ENCODE peak calls at places on chromosome 6, in four cellular contexts. M is AG08395, Y is anterior cingulate cortex, F is A673. T is an unnamed sample.
A peak's percentile ranks its signal among the peaks of the same experiment; 100 is the strongest.

GRCh38 chr6:148521586-148521985 is 178.9 kb downstream of the SASH1 start:
- DNase-seq in M (no peak), Y (no peak), F (no peak), T (no peak)

GRCh38 chr6:7106752-7107577 is 796 bp upstream of the RREB1 start:
- DNase-seq in M (peak; percentile 60), Y (no peak), F (peak; percentile 41), T (no peak)

GRCh38 chr6:137136065-137136464 is 37.4 kb downstream of the IL22RA2 start:
- DNase-seq in M (no peak), Y (no peak), F (peak; percentile 4), T (no peak)

GRCh38 chr6:52647199-52647598 is 23.7 kb upstream of the TMEM14A start:
- DNase-seq in M (peak; percentile 53), Y (no peak), F (no peak), T (no peak)

GRCh38 chr6:7108964-7109836 is 1.4 kb downstream of the RREB1 start:
- DNase-seq in M (peak; percentile 81), Y (no peak), F (peak; percentile 83), T (peak; percentile 58)

GRCh38 chr6:56954389-56955170 is at the start of gene BEND6:
- DNase-seq in M (peak; percentile 83), Y (peak; percentile 90), F (peak; percentile 86), T (no peak)

GRCh38 chr6:145818796-145819195 is 4.2 kb upstream of the FBXO30 start:
- DNase-seq in M (no peak), Y (no peak), F (no peak), T (no peak)

GRCh38 chr6:123994168-123994567 is 190.5 kb downstream of the NKAIN2 start:
- DNase-seq in M (no peak), Y (no peak), F (no peak), T (no peak)

GRCh38 chr6:149925253-149925973 is 2.5 kb upstream of the RAET1G start:
- DNase-seq in M (peak; percentile 13), Y (no peak), F (peak; percentile 19), T (no peak)

GRCh38 chr6:43933111-43933885 is 163.3 kb downstream of the VEGFA start:
- DNase-seq in M (no peak), Y (no peak), F (no peak), T (no peak)

GRCh38 chr6:161038229-161039003 is 46.8 kb downstream of the MAP3K4 start:
- DNase-seq in M (peak; percentile 79), Y (no peak), F (peak; percentile 61), T (no peak)

GRCh38 chr6:11139051-11139960 is 27.8 kb upstream of the ERVFRD-1 start:
- DNase-seq in M (peak; percentile 20), Y (no peak), F (no peak), T (no peak)

GRCh38 chr6:14727494-14728395 is 518.1 kb upstream of the JARID2 start:
- DNase-seq in M (no peak), Y (no peak), F (no peak), T (no peak)

GRCh38 chr6:163460307-163460782 is 45.8 kb downstream of the QKI start:
- DNase-seq in M (peak; percentile 18), Y (no peak), F (no peak), T (no peak)

GRCh38 chr6:37324131-37325033 is 29.4 kb upstream of the RNF8 start:
- DNase-seq in M (peak; percentile 62), Y (no peak), F (no peak), T (no peak)

GRCh38 chr6:143598466-143599080 is 79.2 kb upstream of the PHACTR2 start:
- DNase-seq in M (no peak), Y (no peak), F (no peak), T (no peak)

GRCh38 chr6:165990216-165990615 is 177.4 kb downstream of the TBXT start:
- DNase-seq in M (no peak), Y (no peak), F (no peak), T (no peak)

GRCh38 chr6:169810066-169810989 is 58.9 kb downstream of the ERMARD start:
- DNase-seq in M (no peak), Y (no peak), F (no peak), T (no peak)

GRCh38 chr6:125432014-125432413 is 130.2 kb upstream of the HDDC2 start:
- DNase-seq in M (no peak), Y (no peak), F (no peak), T (no peak)

GRCh38 chr6:134676307-134677281 is 273.3 kb downstream of the ALDH8A1 start:
- DNase-seq in M (no peak), Y (no peak), F (peak; percentile 83), T (no peak)

GRCh38 chr6:36123270-36124139 is 6.8 kb upstream of the MAPK13 start:
- DNase-seq in M (peak; percentile 84), Y (peak; percentile 68), F (peak; percentile 93), T (no peak)

GRCh38 chr6:8589941-8590676 is 154.8 kb upstream of the SLC35B3 start:
- DNase-seq in M (no peak), Y (no peak), F (peak; percentile 89), T (no peak)

GRCh38 chr6:158017621-158018369 is 36.1 kb downstream of the SYNJ2 start:
- DNase-seq in M (no peak), Y (no peak), F (no peak), T (no peak)

GRCh38 chr6:109236140-109237081 is 141.1 kb downstream of the CEP57L1 start:
- DNase-seq in M (no peak), Y (no peak), F (no peak), T (no peak)

GRCh38 chr6:111957623-111958315 is 84.5 kb upstream of the FYN start:
- DNase-seq in M (no peak), Y (no peak), F (no peak), T (no peak)

GRCh38 chr6:166351715-166352285 is 9.5 kb upstream of the SFT2D1 start:
- DNase-seq in M (no peak), Y (no peak), F (no peak), T (peak; percentile 25)

GRCh38 chr6:168007592-168008338 is 10.3 kb downstream of the KIF25 start:
- DNase-seq in M (peak; percentile 87), Y (no peak), F (peak; percentile 62), T (no peak)

GRCh38 chr6:11364971-11365397 is 132.5 kb upstream of the NEDD9 start:
- DNase-seq in M (no peak), Y (no peak), F (no peak), T (no peak)

GRCh38 chr6:138291849-138292181 is 73.5 kb upstream of the PBOV1 start:
- DNase-seq in M (no peak), Y (no peak), F (no peak), T (no peak)

GRCh38 chr6:117169781-117170281 is 95.5 kb upstream of the VGLL2 start:
- DNase-seq in M (no peak), Y (no peak), F (no peak), T (no peak)

GRCh38 chr6:132973556-132973993 is 159.2 kb downstream of the RPS12 start:
- DNase-seq in M (no peak), Y (no peak), F (no peak), T (no peak)

GRCh38 chr6:15441215-15441868 is 195.5 kb downstream of the JARID2 start:
- DNase-seq in M (peak; percentile 84), Y (no peak), F (peak; percentile 85), T (peak; percentile 5)

GRCh38 chr6:36154286-36154685 is 24.0 kb downstream of the MAPK13 start:
- DNase-seq in M (no peak), Y (no peak), F (no peak), T (no peak)

GRCh38 chr6:73145690-73146089 is 79.6 kb downstream of the KHDC1L start:
- DNase-seq in M (no peak), Y (no peak), F (no peak), T (no peak)

GRCh38 chr6:91304506-91304905 is 717.6 kb upstream of the MAP3K7 start:
- DNase-seq in M (no peak), Y (no peak), F (no peak), T (no peak)

GRCh38 chr6:109580519-109580918 is 97.5 kb upstream of the ZBTB24 start:
- DNase-seq in M (no peak), Y (no peak), F (peak; percentile 95), T (no peak)

GRCh38 chr6:13281630-13282156 is 46.6 kb downstream of the TBC1D7 start:
- DNase-seq in M (peak; percentile 23), Y (no peak), F (no peak), T (no peak)

T was measured in SIG-M5.